ENCODE peak calls at places on chromosomes 3 and 15, in seven cellular contexts. One of them, this sample, is unnamed.

GRCh38 chr3:111351334-111351733 is 190.7 kb upstream of the CD96 start:
- DNase-seq in fibroblast of mammary gland: no peak
- DNase-seq in activated CD4-positive, alpha-beta T cell treated with anti-CD3 and anti-CD28 coated beads, Interleukin-2, amount 50 U/mL, for 24 hours: no peak
- DNase-seq in NCI-H1092 treated with DMSO at 0.1 percent for 48 hours: no peak
- DNase-seq in HEK293T: no peak
- DNase-seq in body of pancreas: no peak
- DNase-seq in heart right ventricle: no peak
- DNase-seq in this sample: no peak

GRCh38 chr3:191329654-191330308 is 545 bp downstream of the UTS2B start:
- DNase-seq in NCI-H1092 treated with DMSO at 0.1 percent for 48 hours: peak; percentile 41
- DNase-seq in heart right ventricle: peak; percentile 44
- DNase-seq in HEK293T: peak; percentile 37
- DNase-seq in activated CD4-positive, alpha-beta T cell treated with anti-CD3 and anti-CD28 coated beads, Interleukin-2, amount 50 U/mL, for 24 hours: no peak
- DNase-seq in fibroblast of mammary gland: peak; percentile 57
- DNase-seq in body of pancreas: peak; percentile 67
- DNase-seq in this sample: peak; percentile 66

GRCh38 chr15:64844576-64845140 is 2.9 kb downstream of the PLEKHO2 start:
- DNase-seq in body of pancreas: no peak
- DNase-seq in fibroblast of mammary gland: no peak
- DNase-seq in activated CD4-positive, alpha-beta T cell treated with anti-CD3 and anti-CD28 coated beads, Interleukin-2, amount 50 U/mL, for 24 hours: no peak
- DNase-seq in NCI-H1092 treated with DMSO at 0.1 percent for 48 hours: no peak
- DNase-seq in HEK293T: no peak
- DNase-seq in heart right ventricle: no peak
- DNase-seq in this sample: no peak

GRCh38 chr3:128805771-128806170 is 73.6 kb upstream of the ACAD9 start:
- DNase-seq in fibroblast of mammary gland: peak; percentile 61
- DNase-seq in heart right ventricle: no peak
- DNase-seq in NCI-H1092 treated with DMSO at 0.1 percent for 48 hours: no peak
- DNase-seq in body of pancreas: no peak
- DNase-seq in activated CD4-positive, alpha-beta T cell treated with anti-CD3 and anti-CD28 coated beads, Interleukin-2, amount 50 U/mL, for 24 hours: no peak
- DNase-seq in HEK293T: no peak
- DNase-seq in this sample: no peak

GRCh38 chr3:152030320-152030719 is 156.9 kb downstream of the SUCNR1 start:
- DNase-seq in HEK293T: no peak
- DNase-seq in body of pancreas: no peak
- DNase-seq in NCI-H1092 treated with DMSO at 0.1 percent for 48 hours: no peak
- DNase-seq in heart right ventricle: no peak
- DNase-seq in activated CD4-positive, alpha-beta T cell treated with anti-CD3 and anti-CD28 coated beads, Interleukin-2, amount 50 U/mL, for 24 hours: no peak
- DNase-seq in fibroblast of mammary gland: no peak
- DNase-seq in this sample: no peak

GRCh38 chr3:48440590-48440958 is 517 bp downstream of the TMA7 start:
- DNase-seq in body of pancreas: no peak
- DNase-seq in fibroblast of mammary gland: no peak
- DNase-seq in heart right ventricle: no peak
- DNase-seq in activated CD4-positive, alpha-beta T cell treated with anti-CD3 and anti-CD28 coated beads, Interleukin-2, amount 50 U/mL, for 24 hours: no peak
- DNase-seq in HEK293T: no peak
- DNase-seq in NCI-H1092 treated with DMSO at 0.1 percent for 48 hours: no peak
- DNase-seq in this sample: no peak

GRCh38 chr15:58453931-58454793 is 22.4 kb downstream of the LIPC start:
- DNase-seq in activated CD4-positive, alpha-beta T cell treated with anti-CD3 and anti-CD28 coated beads, Interleukin-2, amount 50 U/mL, for 24 hours: no peak
- DNase-seq in HEK293T: no peak
- DNase-seq in heart right ventricle: no peak
- DNase-seq in fibroblast of mammary gland: peak; percentile 45
- DNase-seq in body of pancreas: peak; percentile 40
- DNase-seq in NCI-H1092 treated with DMSO at 0.1 percent for 48 hours: no peak
- DNase-seq in this sample: no peak

GRCh38 chr15:25883860-25884259 is 20.7 kb upstream of the ATP10A start:
- DNase-seq in body of pancreas: no peak
- DNase-seq in activated CD4-positive, alpha-beta T cell treated with anti-CD3 and anti-CD28 coated beads, Interleukin-2, amount 50 U/mL, for 24 hours: no peak
- DNase-seq in heart right ventricle: no peak
- DNase-seq in NCI-H1092 treated with DMSO at 0.1 percent for 48 hours: no peak
- DNase-seq in HEK293T: no peak
- DNase-seq in fibroblast of mammary gland: peak; percentile 79
- DNase-seq in this sample: no peak

GRCh38 chr15:51677453-51677852 is 3.9 kb upstream of the SCG3 start:
- DNase-seq in activated CD4-positive, alpha-beta T cell treated with anti-CD3 and anti-CD28 coated beads, Interleukin-2, amount 50 U/mL, for 24 hours: no peak
- DNase-seq in fibroblast of mammary gland: no peak
- DNase-seq in heart right ventricle: no peak
- DNase-seq in body of pancreas: no peak
- DNase-seq in NCI-H1092 treated with DMSO at 0.1 percent for 48 hours: no peak
- DNase-seq in HEK293T: no peak
- DNase-seq in this sample: no peak